ENCODE peak calls at places on chromosomes 3 and 15, in eight cellular contexts. O is fibroblast of lung, U is body of pancreas, V is DND-41, R is upper lobe of right lung, M is spleen, Z is RWPE2, C is GM12864. H is an unnamed sample.

GRCh38 chr3:158522737-158523136 is 48.3 kb upstream of the MLF1 start:
- DNase-seq in O (peak; percentile 78), U (no peak), V (no peak), R (no peak), M (no peak), Z (no peak), C (no peak), H (no peak)

GRCh38 chr3:5019411-5020261 is 40.4 kb downstream of the BHLHE40 start:
- DNase-seq in O (no peak), U (no peak), V (peak; percentile 76), R (peak; percentile 60), M (peak; percentile 79), Z (no peak), C (no peak), H (no peak)

GRCh38 chr15:70356062-70356860 is 258.5 kb upstream of the TLE3 start:
- DNase-seq in O (no peak), U (no peak), V (no peak), R (peak; percentile 67), M (no peak), Z (peak; percentile 51), C (no peak), H (no peak)

GRCh38 chr15:99958426-99959097 is 225.3 kb upstream of the LYSMD4 start:
- DNase-seq in O (no peak), U (no peak), V (no peak), R (no peak), M (no peak), Z (peak; percentile 26), C (no peak), H (no peak)

GRCh38 chr15:31497838-31498237 is 171.2 kb downstream of the KLF13 start:
- DNase-seq in O (no peak), U (no peak), V (no peak), R (no peak), M (no peak), Z (peak; percentile 41), C (no peak), H (no peak)

GRCh38 chr15:69784808-69785550 is 312.7 kb downstream of the TLE3 start:
- DNase-seq in O (peak; percentile 3), U (no peak), V (no peak), R (no peak), M (peak; percentile 20), Z (no peak), C (no peak), H (no peak)

GRCh38 chr3:158470944-158471638 is 99.9 kb upstream of the MLF1 start:
- DNase-seq in O (peak; percentile 65), U (no peak), V (no peak), R (no peak), M (no peak), Z (no peak), C (no peak), H (no peak)

GRCh38 chr15:88472225-88472624 is 4.7 kb downstream of the MRPS11 start:
- DNase-seq in O (no peak), U (no peak), V (no peak), R (no peak), M (no peak), Z (no peak), C (no peak), H (no peak)

GRCh38 chr15:89414571-89414970 is 79.9 kb upstream of the POLG start:
- DNase-seq in O (no peak), U (no peak), V (no peak), R (no peak), M (no peak), Z (no peak), C (no peak), H (no peak)

GRCh38 chr15:43294091-43294706 is 27.5 kb upstream of the TGM5 start:
- DNase-seq in O (no peak), U (peak; percentile 66), V (no peak), R (no peak), M (no peak), Z (no peak), C (no peak), H (no peak)

GRCh38 chr15:31353931-31354330 is 27.3 kb downstream of the KLF13 start:
- DNase-seq in O (peak; percentile 13), U (peak; percentile 42), V (no peak), R (no peak), M (peak; percentile 80), Z (no peak), C (no peak), H (no peak)

GRCh38 chr3:127233371-127233770 is 40.4 kb downstream of the PRR23E start:
- DNase-seq in O (peak; percentile 2), U (no peak), V (peak; percentile 67), R (no peak), M (no peak), Z (no peak), C (no peak), H (no peak)

GRCh38 chr15:31366169-31366734 is 39.6 kb downstream of the KLF13 start:
- DNase-seq in O (peak; percentile 51), U (peak; percentile 65), V (no peak), R (peak; percentile 81), M (peak; percentile 87), Z (no peak), C (no peak), H (no peak)

GRCh38 chr3:132432639-132433038 is 15.3 kb downstream of the DNAJC13 start:
- DNase-seq in O (peak; percentile 89), U (no peak), V (no peak), R (no peak), M (no peak), Z (no peak), C (no peak), H (no peak)

GRCh38 chr3:178966299-178967183 is 105.1 kb downstream of the ZMAT3 start:
- DNase-seq in O (peak; percentile 67), U (peak; percentile 46), V (no peak), R (no peak), M (no peak), Z (no peak), C (peak; percentile 29), H (peak; percentile 33)

GRCh38 chr3:183381179-183381578 is 47.2 kb downstream of the MCF2L2 start:
- DNase-seq in O (peak; percentile 92), U (no peak), V (no peak), R (no peak), M (no peak), Z (no peak), C (no peak), H (no peak)
- TF ChIP-seq CTCF in O (no peak), U (no peak), V (no peak), R (no peak), M (no peak), Z (no peak), C (no peak), H (no peak)

GRCh38 chr3:36993326-36994283 is at the start of gene MLH1:
- DNase-seq in O (peak; percentile 100), U (peak; percentile 100), V (peak; percentile 100), R (peak; percentile 97), M (peak; percentile 98), Z (peak; percentile 90), C (peak; percentile 100), H (peak; percentile 95)

GRCh38 chr3:36992806-36993325 is at the start of gene EPM2AIP1:
- DNase-seq in O (no peak), U (no peak), V (no peak), R (peak; percentile 96), M (peak; percentile 96), Z (peak; percentile 98), C (peak; percentile 35), H (no peak)

GRCh38 chr3:36991147-36991546 is 1.8 kb downstream of the EPM2AIP1 start:
- DNase-seq in O (no peak), U (no peak), V (no peak), R (no peak), M (no peak), Z (no peak), C (no peak), H (peak; percentile 39)

GRCh38 chr3:36989568-36989967 is 3.4 kb downstream of the EPM2AIP1 start:
- DNase-seq in O (no peak), U (no peak), V (no peak), R (no peak), M (no peak), Z (no peak), C (no peak), H (no peak)

GRCh38 chr3:36991923-36992805 is 767 bp downstream of the EPM2AIP1 start:
- DNase-seq in O (peak; percentile 69), U (peak; percentile 21), V (no peak), R (no peak), M (no peak), Z (no peak), C (no peak), H (no peak)
- H3K4me3 ChIP-seq in O (peak overlapping the region; percentile 84), U (peak overlapping the region; percentile 38), V (peak overlapping the region; percentile 81), R (peak overlapping the region; percentile 82), M (peak overlapping the region; percentile 55), Z (peak overlapping the region; percentile 56), C (peak overlapping the region; percentile 72), H (peak overlapping the region; percentile 85)

DNA sequence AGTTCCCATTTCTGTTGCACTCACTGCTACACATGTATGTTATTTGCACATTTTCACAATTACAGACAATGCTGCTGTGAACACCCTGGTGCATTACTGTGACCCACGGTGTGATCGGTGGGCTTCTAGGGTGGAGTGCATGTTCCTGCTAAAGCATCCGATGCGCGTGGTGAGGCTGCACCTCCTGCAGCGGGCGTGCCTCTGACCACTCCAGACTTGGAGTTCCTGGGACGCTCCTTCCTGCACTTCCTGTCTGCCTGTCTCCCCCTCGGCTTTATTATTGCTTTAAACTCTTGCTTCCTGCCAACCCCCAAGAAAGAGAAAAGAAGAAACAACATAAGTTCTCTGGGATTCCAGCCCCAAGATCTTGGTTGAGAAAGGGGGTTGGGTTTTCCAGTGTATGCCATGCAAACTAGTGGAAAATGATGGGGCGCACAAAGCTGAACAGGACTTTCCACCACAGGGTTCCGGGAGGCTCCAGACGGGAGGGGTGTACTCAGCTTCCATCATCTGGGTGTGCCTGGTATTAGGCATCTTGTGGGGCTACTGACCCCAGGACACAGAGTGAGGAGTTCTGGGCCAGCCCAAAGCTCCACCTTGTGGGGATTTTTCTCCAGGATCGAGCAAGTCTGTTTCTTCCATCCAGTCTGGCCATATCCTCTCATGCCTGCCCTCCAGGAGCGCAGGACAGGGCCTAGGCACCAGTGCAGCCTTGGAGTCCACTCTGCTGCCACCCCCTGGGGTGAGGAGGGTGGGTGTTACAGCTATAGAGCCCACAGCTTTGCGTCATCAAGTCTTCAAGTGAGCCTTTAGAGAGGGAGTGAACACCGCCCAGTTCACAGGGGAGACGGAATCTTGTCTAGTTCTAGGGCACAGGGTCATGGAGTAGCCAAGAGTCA is 11.2 kb downstream of the RPL32 start:
- DNase-seq in O (no peak), U (no peak), V (no peak), R (no peak), M (peak; percentile 39), Z (no peak), C (no peak), H (no peak)
- TF ChIP-seq CTCF in O (no peak), U (no peak), V (peak; percentile 23), R (no peak), M (no peak), Z (peak; percentile 38), C (no peak), H (no peak)

GRCh38 chr15:40796041-40796440 is 10.8 kb upstream of the ZFYVE19 start:
- DNase-seq in O (no peak), U (no peak), V (no peak), R (no peak), M (no peak), Z (no peak), C (no peak), H (no peak)

GRCh38 chr15:40792394-40792793 is 14.5 kb upstream of the ZFYVE19 start:
- DNase-seq in O (no peak), U (no peak), V (no peak), R (no peak), M (no peak), Z (no peak), C (no peak), H (no peak)

GRCh38 chr15:40790723-40791122 is 16.2 kb upstream of the ZFYVE19 start:
- DNase-seq in O (no peak), U (no peak), V (no peak), R (no peak), M (no peak), Z (no peak), C (no peak), H (no peak)

GRCh38 chr15:40795019-40795418 is 11.9 kb upstream of the ZFYVE19 start:
- DNase-seq in O (no peak), U (no peak), V (no peak), R (no peak), M (no peak), Z (no peak), C (no peak), H (no peak)

GRCh38 chr15:40793216-40793989 is 13.5 kb upstream of the ZFYVE19 start:
- DNase-seq in O (peak; percentile 91), U (peak; percentile 83), V (no peak), R (no peak), M (no peak), Z (peak; percentile 91), C (no peak), H (no peak)
- H3K4me3 ChIP-seq in O (no peak overlapping the region), U (no peak overlapping the region), V (no peak overlapping the region), R (no peak overlapping the region), M (no peak overlapping the region), Z (no peak overlapping the region), C (no peak overlapping the region), H (no peak overlapping the region)